ENCODE peak calls at places on chromosomes 4 and X, in seven cellular contexts. H is keratinocyte, U is DND-41, R is IMR-90, J is SK-N-SH, W is fibroblast of lung, N is MM.1S. Y is an unnamed sample.
A peak's percentile ranks its signal among the peaks of the same experiment; 100 is the strongest.

GRCh38 chrX:43423876-43424275 is 232.2 kb upstream of the MAOA start:
- DNase-seq in H (no peak), U (no peak), R (no peak), J (no peak), W (no peak), N (no peak), Y (no peak)

GRCh38 chr4:26326791-26327190 is 6.0 kb downstream of the RBPJ start:
- DNase-seq in H (no peak), U (no peak), R (peak; percentile 95), J (no peak), W (peak; percentile 99), N (no peak), Y (peak; percentile 99)

GRCh38 chr4:37717575-37717974 is 31.4 kb upstream of the RELL1 start:
- DNase-seq in H (peak; percentile 33), U (no peak), R (peak; percentile 92), J (no peak), W (peak; percentile 77), N (no peak), Y (peak; percentile 63)

GRCh38 chrX:110210417-110211139 is 107.3 kb downstream of the AMMECR1 start:
- DNase-seq in H (peak; percentile 42), U (no peak), R (peak; percentile 96), J (no peak), W (peak; percentile 85), N (no peak), Y (peak; percentile 86)

GRCh38 chr4:87783781-87784180 is 15.6 kb upstream of the IBSP start:
- DNase-seq in H (no peak), U (no peak), R (no peak), J (no peak), W (peak; percentile 58), N (no peak), Y (peak; percentile 57)

GRCh38 chr4:153488006-153488718 is 22.0 kb downstream of the TMEM131L start:
- DNase-seq in H (no peak), U (peak; percentile 87), R (peak; percentile 53), J (no peak), W (peak; percentile 67), N (no peak), Y (peak; percentile 63)

GRCh38 chr4:171932238-171932637 is 119.0 kb downstream of the GALNTL6 start:
- DNase-seq in H (no peak), U (no peak), R (no peak), J (no peak), W (no peak), N (no peak), Y (no peak)

GRCh38 chrX:117397846-117398245 is 718.8 kb downstream of the KLHL13 start:
- DNase-seq in H (no peak), U (no peak), R (no peak), J (no peak), W (no peak), N (no peak), Y (no peak)

GRCh38 chr4:94127707-94128328 is 79.8 kb upstream of the SMARCAD1 start:
- DNase-seq in H (no peak), U (no peak), R (peak; percentile 29), J (peak; percentile 52), W (peak; percentile 32), N (peak; percentile 43), Y (peak; percentile 8)

GRCh38 chr4:40800064-40800463 is 50.3 kb downstream of the NSUN7 start:
- DNase-seq in H (no peak), U (no peak), R (no peak), J (no peak), W (no peak), N (peak; percentile 58), Y (no peak)

GRCh38 chr4:40809058-40809457 is 59.3 kb downstream of the NSUN7 start:
- DNase-seq in H (no peak), U (no peak), R (no peak), J (no peak), W (no peak), N (no peak), Y (no peak)

GRCh38 chr4:40804598-40804997 is 54.8 kb downstream of the NSUN7 start:
- DNase-seq in H (no peak), U (no peak), R (no peak), J (no peak), W (no peak), N (no peak), Y (no peak)
- H3K27ac ChIP-seq in H (no peak overlapping the region), U (no peak overlapping the region), R (no peak overlapping the region), J (no peak overlapping the region), W (no peak overlapping the region), N (no peak overlapping the region), Y (no peak overlapping the region)

GRCh38 chrX:9072281-9072680 is 38.4 kb upstream of the FAM9B start:
- DNase-seq in H (no peak), U (no peak), R (peak; percentile 29), J (no peak), W (no peak), N (no peak), Y (no peak)
- H3K4me3 ChIP-seq in H (no peak overlapping the region), U (no peak overlapping the region), R (no peak overlapping the region), J (no peak overlapping the region), W (no peak overlapping the region), N (no peak overlapping the region), Y (no peak overlapping the region)

DNA sequence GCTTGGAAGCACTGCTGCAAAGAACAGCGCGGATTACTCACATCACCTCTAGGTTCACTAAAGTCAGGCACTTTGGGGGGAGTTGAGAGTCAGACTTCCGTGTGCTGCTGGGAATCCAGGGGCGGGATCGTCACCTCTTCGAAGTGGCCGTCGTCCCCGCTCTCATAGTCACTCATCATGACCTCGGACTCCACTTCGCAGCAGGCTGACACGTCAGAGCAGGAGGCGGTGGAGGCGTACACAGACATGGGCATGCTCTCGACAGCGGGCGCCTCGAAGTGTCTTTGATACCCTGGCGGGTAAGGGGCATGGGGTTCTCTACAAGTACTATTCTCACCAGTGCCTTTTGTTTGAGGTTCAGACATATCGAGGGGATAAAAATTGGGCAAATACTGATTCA is 33.1 kb upstream of the MTNR1A start:
- DNase-seq in H (no peak), U (no peak), R (no peak), J (no peak), W (no peak), N (no peak), Y (no peak)
- H4K20me1 ChIP-seq in H (peaks cover 18% of the 10 kb centered on the region), U (no peaks in the 10 kb centered on the region), R (peaks cover 68% of the 10 kb centered on the region), J (no peaks in the 10 kb centered on the region), W (no peaks in the 10 kb centered on the region), N (peaks cover 4% of the 10 kb centered on the region), Y (peaks cover 70% of the 10 kb centered on the region)

DNA sequence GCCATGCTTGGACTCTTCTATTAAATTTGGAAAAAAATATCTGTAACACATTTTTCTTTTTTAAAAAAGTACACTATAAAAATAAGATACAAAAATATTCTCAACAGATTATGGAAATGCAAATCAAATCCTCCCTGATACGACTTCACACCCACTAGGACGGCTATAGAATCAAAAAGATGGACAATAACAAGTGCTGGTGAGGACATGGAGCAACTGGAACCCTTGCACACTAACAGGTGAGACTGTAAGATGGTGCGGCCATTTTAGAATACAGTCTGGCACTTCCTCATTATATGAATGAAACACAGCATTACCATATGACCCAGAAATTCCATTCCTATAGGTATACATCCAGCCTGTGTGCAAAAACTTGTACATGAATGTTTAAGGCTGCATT is 83.6 kb downstream of the GATB start:
- DNase-seq in H (no peak), U (no peak), R (no peak), J (no peak), W (no peak), N (no peak), Y (no peak)
- H3K27ac ChIP-seq in H (no peak overlapping the region), U (no peak overlapping the region), R (no peak overlapping the region), J (no peak overlapping the region), W (no peak overlapping the region), N (no peak overlapping the region), Y (no peak overlapping the region)

DNA sequence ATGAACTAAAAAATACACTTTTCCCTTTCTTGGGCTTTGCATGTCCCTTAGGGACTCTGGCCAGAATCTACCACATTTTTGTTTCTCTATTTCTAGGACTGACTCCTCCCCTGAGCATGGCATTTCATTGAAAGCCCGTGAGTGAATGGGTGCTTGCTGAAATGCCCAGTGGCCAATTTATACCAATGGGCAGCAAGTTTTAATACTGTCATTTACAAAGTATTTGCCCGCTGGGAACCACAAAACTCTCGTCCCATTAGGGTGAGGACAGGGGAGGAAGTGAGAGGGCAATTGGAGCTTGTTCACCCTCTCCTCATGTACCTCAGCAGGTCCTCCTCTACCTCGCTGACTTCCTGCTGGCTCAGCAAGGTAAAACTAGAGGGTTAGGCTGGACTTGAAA is 1.1 kb downstream of the SRPX2 start:
- DNase-seq in H (no peak), U (no peak), R (no peak), J (no peak), W (peak; percentile 43), N (no peak), Y (peak; percentile 16)
- H3K4me3 ChIP-seq in H (no peak overlapping the region), U (no peak overlapping the region), R (peak overlapping the region; percentile 47), J (no peak overlapping the region), W (peak overlapping the region; percentile 63), N (no peak overlapping the region), Y (peak overlapping the region; percentile 80)

GRCh38 chr4:2579910-2580309 is 43.5 kb downstream of the FAM193A start:
- DNase-seq in H (no peak), U (no peak), R (no peak), J (no peak), W (no peak), N (no peak), Y (no peak)

GRCh38 chr4:2574863-2575262 is 38.4 kb downstream of the FAM193A start:
- DNase-seq in H (no peak), U (no peak), R (no peak), J (no peak), W (no peak), N (no peak), Y (no peak)

GRCh38 chr4:2574058-2574457 is 37.6 kb downstream of the FAM193A start:
- DNase-seq in H (no peak), U (no peak), R (no peak), J (no peak), W (no peak), N (no peak), Y (no peak)

GRCh38 chr4:2576290-2576689 is 39.8 kb downstream of the FAM193A start:
- DNase-seq in H (no peak), U (no peak), R (no peak), J (no peak), W (no peak), N (no peak), Y (no peak)

GRCh38 chr4:2578106-2578505 is 41.7 kb downstream of the FAM193A start:
- DNase-seq in H (no peak), U (no peak), R (no peak), J (no peak), W (no peak), N (no peak), Y (no peak)
- H4K20me1 ChIP-seq in H (peaks cover 6% of the 10 kb centered on the region), U (peaks cover 73% of the 10 kb centered on the region), R (peaks cover 88% of the 10 kb centered on the region), J (peaks cover 96% of the 10 kb centered on the region), W (peaks cover 2% of the 10 kb centered on the region), N (peaks cover under 1% of the 10 kb centered on the region), Y (peaks cover 94% of the 10 kb centered on the region)

GRCh38 chr4:150784305-150784704 is 202.4 kb downstream of the MAB21L2 start:
- DNase-seq in H (no peak), U (no peak), R (no peak), J (no peak), W (no peak), N (no peak), Y (no peak)
- H3K27ac ChIP-seq in H (no peak overlapping the region), U (no peak overlapping the region), R (no peak overlapping the region), J (no peak overlapping the region), W (no peak overlapping the region), N (no peak overlapping the region), Y (no peak overlapping the region)

GRCh38 chr4:92111493-92111892 is 192.3 kb upstream of the GRID2 start:
- DNase-seq in H (no peak), U (no peak), R (no peak), J (no peak), W (no peak), N (no peak), Y (no peak)
- H3K4me3 ChIP-seq in H (no peak overlapping the region), U (no peak overlapping the region), R (no peak overlapping the region), J (no peak overlapping the region), W (no peak overlapping the region), N (no peak overlapping the region), Y (no peak overlapping the region)

Y was measured in astrocyte.